ENCODE peak calls at places on chromosomes 5 and 9, in nine cellular contexts. X is MM.1S, Y is body of pancreas, F is glutamatergic neuron, L is PC-9, J is neural crest cell, H is upper lobe of right lung, A is left ventricle myocardium inferior, R is uterus. I is an unnamed sample.

GRCh38 chr9:127525426-127526188 is 74.3 kb downstream of the LRSAM1 start:
- DNase-seq in H (no peak), X (peak), L (no peak), R (no peak), Y (no peak), J (no peak), F (no peak), A (no peak), I (no peak)

GRCh38 chr5:124741711-124742496 is 4.5 kb downstream of the ZNF608 start:
- DNase-seq in J (no peak), X (no peak), R (no peak), F (no peak), A (no peak), L (peak), H (no peak), Y (peak), I (no peak)

GRCh38 chr5:60883229-60883628 is 39.2 kb upstream of the ELOVL7 start:
- DNase-seq in J (no peak), Y (no peak), R (no peak), H (no peak), L (no peak), A (no peak), F (no peak), X (peak), I (no peak)

GRCh38 chr9:6827370-6827949 is 69.7 kb downstream of the KDM4C start:
- DNase-seq in X (peak), Y (no peak), A (no peak), F (no peak), R (no peak), H (no peak), L (no peak), J (peak), I (peak)

GRCh38 chr5:176573564-176574296 is 24.6 kb downstream of the CDHR2 start:
- DNase-seq in H (peak), R (peak), Y (peak), L (no peak), X (peak), J (peak), A (peak), F (peak), I (peak)

GRCh38 chr5:126363658-126364057 is 59.6 kb upstream of the GRAMD2B start:
- DNase-seq in X (no peak), R (no peak), L (no peak), H (no peak), A (no peak), Y (no peak), J (no peak), F (no peak), I (no peak)

GRCh38 chr5:77012601-77013000 is 17.6 kb upstream of the AGGF1 start:
- DNase-seq in J (no peak), H (no peak), A (no peak), L (peak), X (no peak), F (no peak), R (no peak), Y (no peak), I (no peak)

GRCh38 chr9:81427870-81428269 is 261.5 kb downstream of the TLE1 start:
- DNase-seq in Y (no peak), F (no peak), L (no peak), A (no peak), X (no peak), J (no peak), H (no peak), R (no peak), I (no peak)

GRCh38 chr5:126449751-126450271 is 26.6 kb downstream of the GRAMD2B start:
- DNase-seq in X (peak), R (peak), H (no peak), L (no peak), Y (no peak), J (no peak), F (no peak), A (no peak), I (no peak)

GRCh38 chr9:33734911-33735310 is 60.5 kb upstream of the PRSS3 start:
- DNase-seq in X (no peak), L (peak), J (no peak), A (no peak), H (no peak), F (no peak), R (no peak), Y (no peak), I (no peak)

GRCh38 chr5:145752534-145752933 is 82.6 kb downstream of the PRELID2 start:
- DNase-seq in Y (no peak), R (no peak), X (no peak), L (no peak), J (no peak), A (no peak), F (no peak), H (no peak), I (no peak)

GRCh38 chr9:21554813-21555212 is 72.7 kb upstream of the IFNE start:
- DNase-seq in A (no peak), H (no peak), R (no peak), L (no peak), X (no peak), J (no peak), Y (no peak), F (no peak), I (no peak)

GRCh38 chr9:126754436-126755324 is 50.2 kb upstream of the ZBTB43 start:
- DNase-seq in R (no peak), J (no peak), A (no peak), L (no peak), Y (no peak), H (no peak), F (no peak), X (no peak), I (no peak)

GRCh38 chr9:16290169-16290568 is 580.3 kb downstream of the BNC2 start:
- DNase-seq in R (no peak), J (no peak), L (no peak), X (no peak), Y (no peak), F (no peak), H (no peak), A (no peak), I (no peak)

GRCh38 chr5:172870261-172870806 is 36.3 kb downstream of the ERGIC1 start:
- DNase-seq in Y (no peak), F (no peak), L (peak), R (peak), J (no peak), H (no peak), X (no peak), A (no peak), I (no peak)

GRCh38 chr5:42767491-42768105 is 11.0 kb downstream of the CCDC152 start:
- DNase-seq in H (no peak), F (no peak), L (no peak), A (no peak), Y (no peak), J (no peak), X (peak), R (no peak), I (no peak)
- TF ChIP-seq CTCF in H (peak), F (peak), L (peak), A (peak), Y (peak), J (peak), X (peak), R (peak), I (peak)

GRCh38 chr5:169002941-169003555 is 297.9 kb downstream of the SLIT3 start:
- DNase-seq in X (no peak), L (no peak), R (no peak), H (no peak), F (no peak), A (no peak), J (no peak), Y (no peak), I (no peak)

GRCh38 chr5:169004551-169004950 is 296.4 kb downstream of the SLIT3 start:
- DNase-seq in A (no peak), L (no peak), X (no peak), J (no peak), F (no peak), R (no peak), H (no peak), Y (no peak), I (no peak)

GRCh38 chr5:169001392-169001791 is 299.5 kb downstream of the SLIT3 start:
- DNase-seq in X (no peak), F (no peak), L (no peak), Y (no peak), J (no peak), R (no peak), A (no peak), H (no peak), I (no peak)

GRCh38 chr5:169006206-169006605 is 294.7 kb downstream of the SLIT3 start:
- DNase-seq in R (no peak), A (no peak), L (no peak), X (no peak), F (no peak), Y (no peak), H (no peak), J (no peak), I (no peak)

GRCh38 chr5:169003721-169004481 is 297.0 kb downstream of the SLIT3 start:
- DNase-seq in R (peak), A (no peak), H (no peak), X (no peak), Y (no peak), F (no peak), L (no peak), J (no peak), I (peak)
- TF ChIP-seq CTCF in R (peak), A (peak), H (peak), X (no peak), Y (no peak), F (no peak), L (no peak), J (peak), I (peak)

DNA sequence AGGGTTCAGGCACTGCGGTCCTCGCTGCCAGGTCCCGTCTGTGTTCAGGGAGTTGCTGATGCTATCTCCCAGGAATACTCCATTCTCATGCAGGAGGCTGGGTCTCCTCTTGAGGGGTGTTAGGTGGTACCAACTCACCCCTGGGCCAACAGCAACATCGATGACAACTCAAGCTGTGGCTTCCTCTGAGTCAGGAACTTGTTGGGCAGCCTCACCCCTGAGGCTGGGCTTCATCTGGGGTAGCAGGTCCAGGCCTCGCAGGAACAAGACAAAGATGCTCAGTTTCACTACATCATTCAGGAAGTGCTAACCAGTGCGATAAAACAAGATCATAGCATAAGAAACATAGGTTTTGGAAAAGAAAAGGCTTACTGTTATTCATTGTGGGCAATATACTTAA is 125.9 kb downstream of the SYK start:
- DNase-seq in L (no peak), R (no peak), Y (no peak), X (peak), H (no peak), F (no peak), J (no peak), A (no peak), I (no peak)
- TF ChIP-seq CTCF in L (no peak), R (no peak), Y (no peak), X (no peak), H (no peak), F (no peak), J (no peak), A (no peak), I (no peak)

GRCh38 chr5:10779592-10779991 is 18.6 kb upstream of the DAP start:
- DNase-seq in L (no peak), A (no peak), R (no peak), X (no peak), H (no peak), Y (no peak), F (no peak), J (no peak), I (no peak)

GRCh38 chr5:10775646-10776045 is 14.6 kb upstream of the DAP start:
- DNase-seq in F (no peak), R (no peak), Y (peak), J (no peak), A (no peak), L (no peak), X (no peak), H (no peak), I (no peak)
- TF ChIP-seq CTCF in F (no peak), R (no peak), Y (no peak), J (no peak), A (peak), L (no peak), X (no peak), H (no peak), I (no peak)

DNA sequence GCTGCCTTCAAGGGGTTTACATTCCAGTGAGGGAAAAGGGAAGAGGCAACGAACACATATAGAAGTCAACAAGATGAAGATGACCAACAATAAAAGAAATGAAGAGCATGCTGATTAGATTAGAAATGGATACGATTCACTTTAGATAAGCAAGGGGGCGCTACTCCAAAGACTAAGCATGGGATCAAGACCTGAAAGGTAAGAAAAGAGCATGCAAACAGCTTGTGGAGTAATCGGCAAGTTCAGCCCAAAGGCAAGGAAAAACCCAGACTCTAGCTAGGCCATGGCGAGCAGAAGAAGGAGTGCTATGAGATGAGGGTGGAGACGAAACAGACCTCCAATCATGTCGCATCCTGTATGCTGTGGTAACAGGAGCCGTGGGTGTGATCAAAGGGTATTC is 124.4 kb downstream of the FANCC start:
- DNase-seq in H (no peak), J (no peak), L (no peak), F (no peak), X (no peak), R (no peak), A (no peak), Y (no peak), I (no peak)
- TF ChIP-seq CTCF in H (no peak), J (peak), L (no peak), F (peak), X (no peak), R (no peak), A (no peak), Y (no peak), I (no peak)

DNA sequence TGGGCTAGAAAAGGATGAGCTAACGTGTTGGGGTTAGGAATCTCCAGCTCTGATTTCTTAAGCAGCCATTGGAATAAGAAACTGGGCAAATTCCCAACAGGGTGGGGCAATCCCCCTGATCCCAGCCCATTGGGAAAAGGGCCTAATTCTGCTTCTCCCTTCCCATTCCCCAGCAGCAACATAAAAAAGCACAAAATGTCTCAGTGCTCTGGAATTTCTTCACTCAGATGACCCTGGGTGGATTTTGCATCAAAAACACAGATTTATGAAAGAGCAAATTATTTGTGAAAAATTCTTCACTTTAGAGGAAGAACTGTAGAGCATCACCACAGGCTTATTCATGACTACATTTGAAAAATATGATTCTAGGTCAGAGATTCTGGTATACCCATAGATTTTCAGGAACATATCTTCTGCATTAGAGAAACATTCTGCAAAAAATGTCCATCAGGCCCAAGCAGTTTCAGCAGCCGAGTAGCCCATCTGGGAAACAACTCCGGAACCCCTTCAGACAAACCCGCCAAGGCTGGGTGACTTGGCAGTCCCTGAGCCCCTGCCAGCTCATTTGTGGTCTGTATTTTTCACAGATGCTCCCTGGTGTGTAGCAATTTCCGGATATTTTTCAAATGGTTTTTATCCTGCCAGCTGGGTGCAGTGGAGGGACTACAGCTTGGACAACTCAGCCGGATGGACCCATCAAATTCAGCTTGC is 102.1 kb upstream of the RANBP3L start:
- DNase-seq in R (peak), F (no peak), Y (peak), H (no peak), A (peak), L (no peak), X (no peak), J (no peak), I (no peak)
- TF ChIP-seq CTCF in R (no peak), F (no peak), Y (no peak), H (no peak), A (no peak), L (no peak), X (no peak), J (no peak), I (no peak)

GRCh38 chr9:112705773-112706427 is 12.0 kb downstream of the INIP start:
- DNase-seq in Y (peak), F (peak), L (no peak), R (peak), H (no peak), X (no peak), A (no peak), J (peak), I (peak)
- TF ChIP-seq CTCF in Y (peak), F (no peak), L (no peak), R (peak), H (peak), X (no peak), A (peak), J (peak), I (peak)

DNA sequence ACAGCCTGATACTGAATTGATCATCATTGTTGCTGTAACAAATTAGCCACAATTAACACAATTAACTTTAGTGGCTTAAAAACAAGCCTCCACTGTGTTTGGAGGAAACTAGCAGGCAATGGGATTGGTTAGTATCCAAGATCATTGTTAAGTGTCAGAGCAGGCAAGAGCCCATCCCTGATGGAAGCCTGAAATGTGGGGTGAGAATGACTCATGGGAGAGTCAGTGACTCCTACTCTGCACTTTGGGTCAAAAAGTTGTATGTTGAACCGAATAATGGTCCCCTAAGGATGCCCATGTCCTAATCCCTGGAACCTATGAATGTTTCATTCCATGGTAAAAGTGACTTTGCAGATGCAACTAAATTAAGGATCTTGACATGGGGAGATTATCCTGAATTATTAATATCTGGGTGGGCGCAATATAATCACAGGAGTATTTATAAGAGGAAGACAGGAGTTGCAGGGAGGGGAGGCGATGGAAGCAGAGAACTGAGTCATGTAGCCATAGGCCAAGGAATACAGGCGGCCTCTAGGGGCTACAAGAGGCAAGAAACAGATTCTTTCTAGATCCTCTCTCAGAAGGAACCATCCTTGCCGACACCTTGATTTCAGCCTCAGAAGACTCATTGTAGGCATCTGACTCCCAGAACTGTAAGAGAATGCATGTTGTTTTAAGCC is 28.8 kb downstream of the ALG2 start:
- DNase-seq in J (no peak), Y (no peak), A (no peak), X (no peak), F (no peak), H (no peak), L (no peak), R (no peak), I (no peak)
- TF ChIP-seq CTCF in J (peak), Y (no peak), A (no peak), X (no peak), F (no peak), H (no peak), L (no peak), R (no peak), I (no peak)

DNA sequence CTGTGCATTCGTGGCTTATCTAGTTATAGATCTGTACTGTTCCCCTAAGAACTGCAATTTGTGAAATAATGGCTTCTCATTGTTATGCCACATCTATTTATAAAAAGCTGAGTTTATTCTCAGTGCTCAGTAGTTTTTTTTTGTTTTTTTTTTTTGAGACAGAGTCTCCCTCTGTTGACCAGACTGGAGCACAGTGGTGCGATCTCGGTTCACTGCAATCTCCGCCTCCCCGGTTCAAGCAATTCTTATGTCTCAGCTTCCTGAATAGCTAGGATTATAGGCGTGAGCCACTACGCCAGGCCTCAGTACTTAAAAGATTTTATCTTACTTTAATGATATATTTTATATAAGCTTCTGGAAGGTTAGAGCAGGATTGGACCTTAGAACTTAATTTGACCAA is 19.0 kb downstream of the SEC61B start:
- DNase-seq in R (no peak), A (no peak), H (no peak), J (no peak), F (no peak), L (no peak), Y (no peak), X (no peak), I (no peak)
- TF ChIP-seq CTCF in R (no peak), A (peak), H (no peak), J (peak), F (no peak), L (no peak), Y (no peak), X (no peak), I (no peak)